ENCODE peak calls at places on chromosomes 12 and 14, in five cellular contexts. F is LoVo, R is astrocyte of the spinal cord, N is ureter, Y is ovary. I is an unnamed sample.

GRCh38 chr12:14239350-14239934 is 126.0 kb upstream of the ATF7IP start:
- DNase-seq in F (peak), R (peak), N (peak), Y (no peak), I (peak)

GRCh38 chr12:54459355-54459754 is 14.0 kb downstream of the GTSF1 start:
- DNase-seq in F (no peak), R (no peak), N (no peak), Y (no peak), I (no peak)

GRCh38 chr14:102772781-102773570 is 4.3 kb upstream of the TRAF3 start:
- DNase-seq in F (no peak), R (no peak), N (no peak), Y (no peak), I (no peak)

GRCh38 chr12:85278598-85279448 is 1.2 kb upstream of the ALX1 start:
- DNase-seq in F (no peak), R (peak), N (no peak), Y (no peak), I (no peak)

GRCh38 chr14:70594461-70594860 is 6.0 kb downstream of the MED6 start:
- DNase-seq in F (no peak), R (no peak), N (no peak), Y (no peak), I (no peak)

GRCh38 chr12:29113101-29113500 is 36.0 kb upstream of the FAR2 start:
- DNase-seq in F (no peak), R (no peak), N (no peak), Y (no peak), I (no peak)

GRCh38 chr12:75446857-75447256 is 33.7 kb upstream of the GLIPR1 start:
- DNase-seq in F (no peak), R (peak), N (no peak), Y (no peak), I (no peak)

GRCh38 chr12:111438501-111438900 is 32.8 kb downstream of the SH2B3 start:
- DNase-seq in F (no peak), R (peak), N (no peak), Y (no peak), I (no peak)

GRCh38 chr12:46105735-46106134 is 115.4 kb upstream of the SCAF11 start:
- DNase-seq in F (no peak), R (no peak), N (no peak), Y (no peak), I (no peak)

GRCh38 chr12:41932470-41932991 is 212.1 kb downstream of the GXYLT1 start:
- DNase-seq in F (no peak), R (peak), N (peak), Y (peak), I (peak)